ENCODE peak calls at places on chromosomes 1 and 21, in six cellular contexts. I is K562, D is sigmoid colon, L is tibial nerve, C is suprapubic skin, H is ovary. U is an unnamed sample. For H3K27me3, the result is how much of the 10 kb centered on the place peaks cover.

GRCh38 chr21:17688912-17689874 is 76.5 kb upstream of the BTG3 start:
- DNase-seq in I (peak), D (no peak), L (peak), C (no peak), H (peak), U (peak)

GRCh38 chr1:161730050-161730564 is 8.8 kb downstream of the FCRLB start:
- DNase-seq in I (peak), D (no peak), L (no peak), C (no peak), H (no peak), U (no peak)

GRCh38 chr1:116376734-116377096 is 3.7 kb downstream of the ATP1A1 start:
- DNase-seq in I (no peak), D (no peak), L (no peak), C (no peak), H (no peak), U (no peak)

GRCh38 chr21:8991968-8992621 is 1529.3 kb upstream of the TPTE start:
- DNase-seq in I (peak), D (peak), L (no peak), C (no peak), H (no peak), U (no peak)

GRCh38 chr1:39996396-39997004 is 41.6 kb downstream of the MFSD2A start:
- DNase-seq in I (no peak), D (no peak), L (no peak), C (no peak), H (no peak), U (no peak)

GRCh38 chr1:92410706-92411105 is 76.0 kb downstream of the GFI1 start:
- DNase-seq in I (peak), D (no peak), L (no peak), C (no peak), H (no peak), U (no peak)

GRCh38 chr1:111471012-111471411 is 2.8 kb upstream of the C1orf162 start:
- DNase-seq in I (no peak), D (peak), L (no peak), C (no peak), H (no peak), U (peak)

GRCh38 chr1:183272390-183272801 is 86.3 kb downstream of the LAMC2 start:
- DNase-seq in I (no peak), D (no peak), L (no peak), C (no peak), H (no peak), U (no peak)

GRCh38 chr1:93056214-93056613 is 22.9 kb upstream of the MTF2 start:
- DNase-seq in I (peak), D (no peak), L (no peak), C (no peak), H (no peak), U (no peak)

GRCh38 chr1:56922070-56922469 is 43.7 kb downstream of the C8B start:
- DNase-seq in I (no peak), D (no peak), L (no peak), C (no peak), H (no peak), U (no peak)

GRCh38 chr21:34924194-34924593 is 124.9 kb downstream of the RUNX1 start:
- DNase-seq in I (no peak), D (no peak), L (no peak), C (no peak), H (no peak), U (no peak)

GRCh38 chr1:82161651-82162238 is 361.0 kb downstream of the ADGRL2 start:
- DNase-seq in I (no peak), D (no peak), L (no peak), C (no peak), H (no peak), U (no peak)

GRCh38 chr1:217895817-217896216 is 264.7 kb downstream of the SPATA17 start:
- DNase-seq in I (no peak), D (no peak), L (no peak), C (no peak), H (no peak), U (no peak)

GRCh38 chr1:22500476-22500875 is 48.8 kb downstream of the ZBTB40 start:
- DNase-seq in I (no peak), D (no peak), L (peak), C (no peak), H (peak), U (peak)

GRCh38 chr1:247111636-247112478 is 7.7 kb upstream of the ZNF669 start:
- DNase-seq in I (peak), D (peak), L (peak), C (no peak), H (peak), U (peak)

GRCh38 chr1:175188936-175189335 is 3.6 kb downstream of the KIAA0040 start:
- DNase-seq in I (peak), D (no peak), L (no peak), C (no peak), H (no peak), U (no peak)

GRCh38 chr1:76463278-76463677 is 388.7 kb downstream of the ST6GALNAC3 start:
- DNase-seq in I (no peak), D (no peak), L (no peak), C (no peak), H (no peak), U (no peak)

GRCh38 chr21:21175798-21176334 is 177.7 kb downstream of the NCAM2 start:
- DNase-seq in I (no peak), D (no peak), L (no peak), C (no peak), H (no peak), U (no peak)

GRCh38 chr1:29145739-29146437 is 22.2 kb upstream of the TMEM200B start:
- DNase-seq in I (no peak), D (no peak), L (no peak), C (peak), H (no peak), U (peak)

GRCh38 chr1:85148524-85149250 is 52.1 kb downstream of the SYDE2 start:
- DNase-seq in I (no peak), D (no peak), L (no peak), C (no peak), H (no peak), U (no peak)

GRCh38 chr1:28606771-28607170 is 14.7 kb downstream of the RAB42 start:
- DNase-seq in I (no peak), D (no peak), L (no peak), C (no peak), H (no peak), U (no peak)

GRCh38 chr1:6343506-6344405 is 49.8 kb downstream of the ACOT7 start:
- DNase-seq in I (peak), D (peak), L (peak), C (no peak), H (peak), U (peak)

GRCh38 chr1:191575180-191575579 is 583.1 kb upstream of the RGS18 start:
- DNase-seq in I (peak), D (no peak), L (no peak), C (no peak), H (no peak), U (no peak)

GRCh38 chr1:212958175-212958574 is 7.8 kb downstream of the VASH2 start:
- DNase-seq in I (peak), D (no peak), L (no peak), C (no peak), H (no peak), U (no peak)

GRCh38 chr1:29271724-29272123 is 35.4 kb downstream of the PTPRU start:
- DNase-seq in I (no peak), D (peak), L (peak), C (peak), H (peak), U (peak)

GRCh38 chr1:63951076-63951946 is 177.5 kb downstream of the ROR1 start:
- DNase-seq in I (no peak), D (no peak), L (no peak), C (no peak), H (no peak), U (no peak)

GRCh38 chr1:231719485-231720183 is 93.0 kb downstream of the DISC1 start:
- DNase-seq in I (no peak), D (no peak), L (no peak), C (no peak), H (no peak), U (no peak)

GRCh38 chr1:36818771-36819170 is 215.5 kb downstream of the GRIK3 start:
- DNase-seq in I (no peak), D (no peak), L (no peak), C (no peak), H (no peak), U (no peak)

GRCh38 chr1:8381618-8382017 is 63.7 kb downstream of the SLC45A1 start:
- DNase-seq in I (no peak), D (peak), L (no peak), C (no peak), H (no peak), U (no peak)

GRCh38 chr1:29828526-29829447 is 592.5 kb downstream of the PTPRU start:
- DNase-seq in I (no peak), D (no peak), L (no peak), C (no peak), H (no peak), U (peak)

DNA sequence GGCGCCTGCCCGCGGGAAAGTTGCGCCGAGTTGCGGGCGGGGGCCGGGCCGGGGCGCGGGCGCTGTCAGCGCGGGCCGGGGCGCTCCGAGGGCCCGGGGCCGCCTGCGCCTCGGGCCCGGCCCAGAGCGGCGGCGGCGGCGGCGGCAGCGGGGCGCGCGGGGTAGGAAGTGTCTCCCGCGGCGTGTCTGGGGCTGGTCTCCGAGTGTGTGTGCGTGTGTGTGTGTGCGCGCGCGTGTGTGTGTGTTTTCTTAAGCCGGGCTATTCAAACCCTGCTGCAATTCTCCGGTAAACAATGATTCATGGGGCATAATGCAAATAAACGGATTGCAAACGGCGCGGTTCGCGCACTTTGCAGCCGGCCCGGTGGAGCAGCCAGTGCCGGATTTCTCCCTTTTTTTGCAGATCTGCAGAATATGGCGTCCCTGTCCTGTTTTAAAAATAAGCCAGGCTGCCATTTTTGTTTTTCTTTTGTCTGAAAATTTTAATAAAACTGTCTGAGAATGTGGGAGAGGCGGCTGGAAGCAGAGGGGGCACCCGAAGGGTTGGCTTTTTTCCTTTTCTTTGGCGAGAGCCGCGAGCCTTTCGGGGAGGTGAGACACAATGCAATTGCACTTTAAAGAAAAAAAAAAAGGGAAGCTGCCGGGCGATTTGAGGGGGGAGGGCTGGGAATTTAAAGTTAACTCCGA is 552 bp downstream of the ZNF362 start:
- DNase-seq in I (no peak), D (no peak), L (peak), C (no peak), H (peak), U (peak)
- TF ChIP-seq EP300 in I (no peak), D (no peak), L (peak), C (no peak), H (no peak), U (no peak)

GRCh38 chr1:1179339-1179982 is 5.8 kb downstream of the TTLL10 start:
- DNase-seq in I (no peak), D (no peak), L (no peak), C (no peak), H (peak), U (no peak)

GRCh38 chr1:1181938-1182410 is 8.3 kb downstream of the TTLL10 start:
- DNase-seq in I (no peak), D (no peak), L (no peak), C (no peak), H (no peak), U (no peak)

GRCh38 chr1:1181129-1181937 is 7.7 kb downstream of the TTLL10 start:
- DNase-seq in I (no peak), D (no peak), L (no peak), C (no peak), H (peak), U (no peak)

GRCh38 chr1:1178794-1179331 is 5.2 kb downstream of the TTLL10 start:
- DNase-seq in I (no peak), D (no peak), L (no peak), C (no peak), H (peak), U (no peak)

GRCh38 chr1:1179983-1180861 is 6.5 kb downstream of the TTLL10 start:
- DNase-seq in I (no peak), D (no peak), L (no peak), C (no peak), H (peak), U (no peak)
- H3K27me3 ChIP-seq in I (under half), D (under half), L (half or more), C (half or more), H (under half), U (half or more)

DNA sequence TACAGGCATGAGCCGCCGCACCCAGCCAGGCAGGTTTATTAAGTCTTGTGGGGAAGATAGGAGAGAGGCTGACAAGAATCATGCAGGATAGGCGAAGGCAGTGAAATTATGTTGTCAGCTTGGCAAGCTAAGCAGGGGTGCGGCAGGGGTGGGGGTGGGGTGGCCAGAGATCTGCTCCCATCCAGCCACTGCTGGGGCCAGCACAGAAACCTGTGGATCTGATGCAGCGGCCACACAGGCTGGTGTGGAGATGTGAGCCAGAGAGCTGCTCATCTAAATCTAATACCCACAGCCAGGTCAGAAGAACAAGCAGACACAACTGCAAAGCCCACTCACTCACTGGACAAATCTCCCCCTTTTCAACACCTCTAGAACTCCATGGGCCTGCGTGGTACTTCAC is 68.7 kb downstream of the KCTD3 start:
- DNase-seq in I (no peak), D (no peak), L (no peak), C (no peak), H (no peak), U (no peak)
- TF ChIP-seq EP300 in I (no peak), D (no peak), L (no peak), C (no peak), H (no peak), U (no peak)

DNA sequence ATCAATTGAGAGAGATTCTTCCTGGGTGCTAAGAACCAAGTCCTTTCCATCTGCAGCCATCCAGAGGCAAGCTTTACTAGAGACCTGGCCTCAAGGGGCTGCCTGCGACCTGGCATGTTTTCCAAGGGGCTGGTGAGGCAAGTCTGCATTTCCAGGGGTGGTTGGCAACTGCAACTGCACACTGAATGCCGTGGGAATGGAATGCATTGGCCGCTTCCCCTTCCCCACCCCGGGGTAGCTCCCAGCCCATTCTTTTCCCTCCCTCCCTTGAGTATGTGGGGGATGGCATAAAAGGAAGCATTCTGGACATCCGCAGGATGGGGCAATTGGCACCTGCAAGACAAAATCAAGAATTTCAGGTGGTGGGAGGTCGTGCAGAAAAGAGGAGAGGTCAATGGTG is 155.1 kb downstream of the IGSF21 start:
- DNase-seq in I (no peak), D (no peak), L (no peak), C (no peak), H (no peak), U (no peak)
- H3K27me3 ChIP-seq in I (under half), D (under half), L (under half), C (under half), H (under half), U (under half)

GRCh38 chr21:26236281-26236680 is 65.7 kb upstream of the APP start:
- DNase-seq in I (no peak), D (no peak), L (no peak), C (no peak), H (no peak), U (no peak)
- TF ChIP-seq EP300 in I (no peak), D (no peak), L (no peak), C (no peak), H (no peak), U (no peak)

GRCh38 chr1:95396557-95396956 is 162.5 kb downstream of the RWDD3 start:
- DNase-seq in I (no peak), D (no peak), L (no peak), C (no peak), H (no peak), U (no peak)
- H3K27me3 ChIP-seq in I (under half), D (under half), L (under half), C (under half), H (under half), U (under half)

GRCh38 chr1:11906870-11907269 is 19.4 kb downstream of the KIAA2013 start:
- DNase-seq in I (no peak), D (no peak), L (no peak), C (no peak), H (peak), U (no peak)

GRCh38 chr1:11912000-11912399 is 14.2 kb downstream of the KIAA2013 start:
- DNase-seq in I (no peak), D (no peak), L (no peak), C (no peak), H (no peak), U (no peak)

GRCh38 chr1:11907275-11908138 is 18.7 kb downstream of the KIAA2013 start:
- DNase-seq in I (peak), D (peak), L (peak), C (peak), H (peak), U (peak)

GRCh38 chr1:11904978-11905377 is 21.2 kb downstream of the KIAA2013 start:
- DNase-seq in I (no peak), D (no peak), L (no peak), C (no peak), H (no peak), U (no peak)

GRCh38 chr1:11908139-11909021 is 17.8 kb downstream of the KIAA2013 start:
- DNase-seq in I (peak), D (peak), L (peak), C (peak), H (peak), U (peak)
- TF ChIP-seq EP300 in I (peak), D (no peak), L (peak), C (no peak), H (no peak), U (no peak)